ENCODE peak calls at places on chromosomes 13 and 19, in nine cellular contexts. V is fibroblast of mammary gland; F is right lobe of liver; T is esophagus squamous epithelium; K is CD8-positive, alpha-beta T cell; R is neural progenitor cell; A is AG04450; Z is left ventricle myocardium inferior; B is thoracic aorta. U is an unnamed sample.
A peak's percentile ranks its signal among the peaks of the same experiment; 100 is the strongest.

GRCh38 chr13:50386527-50387123 is 371.4 kb downstream of the KCNRG start:
- DNase-seq in V (peak; percentile 46), F (peak; percentile 60), T (no peak), K (no peak), R (peak; percentile 56), A (peak; percentile 67), Z (peak; percentile 25), B (no peak), U (peak; percentile 73)

GRCh38 chr19:18710986-18711751 is 27.7 kb downstream of the CRTC1 start:
- DNase-seq in V (peak; percentile 52), F (no peak), T (no peak), K (no peak), R (no peak), A (peak; percentile 38), Z (peak; percentile 67), B (peak; percentile 12), U (peak; percentile 16)

GRCh38 chr19:34589730-34590129 is 87.2 kb downstream of the SCGB2B2 start:
- DNase-seq in V (no peak), F (no peak), T (no peak), K (no peak), R (no peak), A (no peak), Z (no peak), B (no peak), U (no peak)

GRCh38 chr13:113839536-113840204 is 24.2 kb downstream of the GAS6 start:
- DNase-seq in V (no peak), F (peak; percentile 88), T (no peak), K (no peak), R (no peak), A (no peak), Z (peak; percentile 60), B (no peak), U (no peak)

GRCh38 chr13:109100705-109101104 is 471.3 kb downstream of the MYO16 start:
- DNase-seq in V (peak; percentile 11), F (no peak), T (no peak), K (no peak), R (no peak), A (no peak), Z (no peak), B (no peak), U (no peak)

GRCh38 chr19:1066251-1066747 is 668 bp upstream of the ARHGAP45 start:
- DNase-seq in V (no peak), F (peak; percentile 49), T (no peak), K (no peak), R (peak; percentile 44), A (no peak), Z (no peak), B (no peak), U (no peak)

GRCh38 chr13:28819046-28819747 is 942 bp upstream of the MTUS2 start:
- DNase-seq in V (peak; percentile 41), F (no peak), T (no peak), K (no peak), R (peak; percentile 68), A (no peak), Z (no peak), B (no peak), U (peak; percentile 42)

GRCh38 chr13:30718661-30719520 is 16.5 kb upstream of the ALOX5AP start:
- DNase-seq in V (peak; percentile 92), F (no peak), T (no peak), K (no peak), R (no peak), A (peak; percentile 74), Z (no peak), B (no peak), U (peak; percentile 88)

GRCh38 chr13:98285317-98285716 is 108.2 kb upstream of the RNF113B start:
- DNase-seq in V (no peak), F (no peak), T (no peak), K (no peak), R (no peak), A (no peak), Z (no peak), B (no peak), U (no peak)

GRCh38 chr19:3557461-3558248 is at the start of gene MFSD12:
- DNase-seq in V (peak; percentile 91), F (peak; percentile 95), T (peak; percentile 72), K (peak; percentile 94), R (peak; percentile 98), A (peak; percentile 65), Z (peak; percentile 96), B (peak; percentile 78), U (peak; percentile 99)

GRCh38 chr19:55310498-55310897 is 14.6 kb downstream of the TMEM150B start:
- DNase-seq in V (no peak), F (no peak), T (no peak), K (no peak), R (no peak), A (no peak), Z (no peak), B (no peak), U (no peak)

GRCh38 chr19:30566681-30567420 is 194.7 kb downstream of the ZNF536 start:
- DNase-seq in V (no peak), F (no peak), T (no peak), K (no peak), R (no peak), A (no peak), Z (no peak), B (no peak), U (no peak)

GRCh38 chr19:38977445-38978314 is 2.1 kb upstream of the FBXO17 start:
- DNase-seq in V (no peak), F (no peak), T (no peak), K (no peak), R (no peak), A (no peak), Z (no peak), B (no peak), U (peak; percentile 25)

GRCh38 chr13:39039033-39039432 is 777 bp downstream of the NHLRC3 start:
- DNase-seq in V (no peak), F (no peak), T (no peak), K (no peak), R (no peak), A (no peak), Z (no peak), B (no peak), U (no peak)

GRCh38 chr19:18715416-18715815 is 31.9 kb downstream of the CRTC1 start:
- DNase-seq in V (no peak), F (no peak), T (no peak), K (no peak), R (no peak), A (no peak), Z (no peak), B (no peak), U (no peak)

GRCh38 chr19:45253396-45254027 is 2.4 kb downstream of the MARK4 start:
- DNase-seq in V (peak; percentile 25), F (no peak), T (no peak), K (no peak), R (no peak), A (no peak), Z (no peak), B (no peak), U (peak; percentile 66)

GRCh38 chr19:55493052-55493649 is 4.9 kb downstream of the SSC5D start:
- DNase-seq in V (peak; percentile 61), F (no peak), T (no peak), K (no peak), R (no peak), A (no peak), Z (no peak), B (no peak), U (no peak)

GRCh38 chr13:94248454-94249233 is 230.8 kb downstream of the DCT start:
- DNase-seq in V (peak; percentile 48), F (no peak), T (no peak), K (no peak), R (no peak), A (no peak), Z (no peak), B (no peak), U (no peak)

GRCh38 chr19:13887039-13887438 is 10.1 kb downstream of the NANOS3 start:
- DNase-seq in V (no peak), F (no peak), T (no peak), K (no peak), R (no peak), A (no peak), Z (no peak), B (no peak), U (no peak)

GRCh38 chr13:109819851-109820250 is 33.5 kb upstream of the IRS2 start:
- DNase-seq in V (no peak), F (no peak), T (no peak), K (no peak), R (no peak), A (no peak), Z (no peak), B (no peak), U (no peak)

DNA sequence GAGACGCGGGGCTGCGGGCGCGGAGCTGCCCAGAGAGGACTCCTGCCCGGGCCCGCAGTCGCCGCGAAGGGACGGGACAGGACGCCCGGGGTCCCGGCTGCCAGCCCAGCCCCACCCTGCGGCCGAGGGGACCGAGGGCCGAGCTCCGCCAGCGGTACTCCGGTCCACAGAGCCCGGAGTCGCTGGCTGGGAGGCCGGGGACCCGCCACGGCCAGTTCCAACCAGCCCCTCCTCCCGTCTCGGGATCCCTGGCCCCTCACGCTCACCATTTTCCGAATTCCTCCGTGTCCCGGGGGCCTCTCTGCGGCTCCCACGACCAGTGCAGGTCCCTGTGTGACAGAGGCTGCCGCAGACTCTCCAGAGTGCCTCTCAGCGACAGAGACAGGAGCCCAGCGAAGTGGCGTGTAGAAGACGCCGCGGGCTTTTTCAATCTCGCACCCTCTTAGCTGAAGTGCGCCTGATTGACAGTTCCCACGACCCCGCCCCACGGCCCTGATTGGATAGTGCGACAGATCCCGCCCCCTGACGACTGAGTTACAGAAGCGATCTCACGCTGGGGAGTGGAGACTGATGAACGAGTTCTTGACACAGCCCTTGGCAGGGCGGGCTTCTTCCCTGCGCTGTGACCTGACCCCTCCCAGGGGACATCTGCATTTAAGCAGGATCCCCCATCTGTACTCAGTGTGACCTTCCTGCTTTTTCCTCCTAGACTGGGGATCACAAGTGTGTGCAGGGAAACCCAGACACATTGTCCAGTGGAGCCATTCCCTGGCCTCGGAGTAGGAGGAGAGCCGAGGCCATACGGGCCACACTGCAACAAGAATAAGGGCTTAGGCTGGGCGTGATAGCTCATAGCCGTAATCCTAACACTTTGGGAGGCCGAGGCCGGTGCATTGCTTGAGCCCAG is 44.0 kb downstream of the ZNF823 start:
- DNase-seq in V (peak; percentile 92), F (peak; percentile 94), T (peak; percentile 46), K (peak; percentile 71), R (peak; percentile 97), A (peak; percentile 70), Z (peak; percentile 97), B (peak; percentile 91), U (peak; percentile 97)
- H3K4me3 ChIP-seq in V (peak overlapping the region; percentile 83), F (peak overlapping the region; percentile 70), T (peak overlapping the region; percentile 82), K (peak overlapping the region; percentile 71), R (peak overlapping the region; percentile 86), A (peak overlapping the region; percentile 81), Z (peak overlapping the region; percentile 79), B (peak overlapping the region; percentile 80), U (peak overlapping the region; percentile 85)

GRCh38 chr13:106472621-106473020 is 62.8 kb downstream of the EFNB2 start:
- DNase-seq in V (no peak), F (no peak), T (no peak), K (no peak), R (no peak), A (no peak), Z (no peak), B (no peak), U (no peak)
- H3K4me3 ChIP-seq in V (no peak overlapping the region), F (no peak overlapping the region), T (peak overlapping the region; percentile 10), K (no peak overlapping the region), R (no peak overlapping the region), A (no peak overlapping the region), Z (peak overlapping the region; percentile 44), B (peak overlapping the region; percentile 60), U (no peak overlapping the region)

GRCh38 chr19:10102787-10103236 is 334 bp upstream of the ANGPTL6 start:
- DNase-seq in V (no peak), F (no peak), T (no peak), K (no peak), R (no peak), A (no peak), Z (no peak), B (no peak), U (no peak)
- H3K4me3 ChIP-seq in V (no peak overlapping the region), F (no peak overlapping the region), T (no peak overlapping the region), K (no peak overlapping the region), R (no peak overlapping the region), A (no peak overlapping the region), Z (no peak overlapping the region), B (no peak overlapping the region), U (no peak overlapping the region)

GRCh38 chr19:9044449-9044848 is 34.2 kb upstream of the MUC16 start:
- DNase-seq in V (no peak), F (no peak), T (no peak), K (no peak), R (no peak), A (no peak), Z (no peak), B (no peak), U (no peak)
- H3K4me3 ChIP-seq in V (no peak overlapping the region), F (no peak overlapping the region), T (no peak overlapping the region), K (no peak overlapping the region), R (no peak overlapping the region), A (no peak overlapping the region), Z (no peak overlapping the region), B (no peak overlapping the region), U (no peak overlapping the region)

U was measured in foreskin fibroblast.